ENCODE peak calls at places on chromosomes 3 and 15, in four cellular contexts. K is colonic mucosa, S is sigmoid colon, B is breast epithelium. C is an unnamed sample.

GRCh38 chr3:50122661-50123391 is 32.3 kb upstream of the SEMA3F start:
- DNase-seq in S (peak), K (no peak), B (no peak), C (no peak)

GRCh38 chr3:129718201-129718600 is 111.7 kb upstream of the PLXND1 start:
- DNase-seq in S (no peak), B (no peak), K (no peak), C (no peak)

GRCh38 chr15:81292516-81293001 is 31.4 kb downstream of the STARD5 start:
- DNase-seq in S (no peak), B (no peak), K (no peak), C (no peak)

GRCh38 chr15:65423150-65423976 is 616 bp upstream of the IGDCC4 start:
- DNase-seq in K (no peak), B (no peak), S (peak), C (no peak)

GRCh38 chr3:136659253-136659652 is 92.9 kb downstream of the STAG1 start:
- DNase-seq in S (no peak), B (no peak), K (no peak), C (no peak)

GRCh38 chr3:116083686-116084085 is 361.6 kb downstream of the LSAMP start:
- DNase-seq in K (no peak), S (no peak), B (no peak), C (no peak)

GRCh38 chr3:33980252-33980651 is 181.8 kb downstream of the PDCD6IP start:
- DNase-seq in B (no peak), S (no peak), K (no peak), C (peak)

GRCh38 chr15:34084086-34084485 is 17.6 kb downstream of the EMC7 start:
- DNase-seq in K (peak), B (no peak), S (peak), C (no peak)

GRCh38 chr3:17942856-17943255 is 200.4 kb upstream of the TBC1D5 start:
- DNase-seq in B (no peak), S (no peak), K (no peak), C (no peak)

GRCh38 chr15:99631256-99631655 is 65.5 kb downstream of the MEF2A start:
- DNase-seq in K (no peak), S (no peak), B (no peak), C (no peak)

GRCh38 chr15:66997212-66997611 is 68.2 kb upstream of the SMAD3 start:
- DNase-seq in K (no peak), B (no peak), S (no peak), C (peak)

GRCh38 chr3:33035596-33035995 is 61.4 kb downstream of the GLB1 start:
- DNase-seq in S (no peak), B (no peak), K (no peak), C (no peak)

GRCh38 chr3:53668872-53669271 is 174.5 kb downstream of the CACNA1D start:
- DNase-seq in K (no peak), S (no peak), B (no peak), C (no peak)

GRCh38 chr3:64319391-64319790 is 94.1 kb upstream of the PRICKLE2 start:
- DNase-seq in B (no peak), K (no peak), S (no peak), C (no peak)

GRCh38 chr3:42746455-42747450 is 26.3 kb downstream of the CCDC13 start:
- DNase-seq in K (no peak), S (peak), B (no peak), C (no peak)

GRCh38 chr3:72008226-72008996 is 223.5 kb upstream of the PROK2 start:
- DNase-seq in S (no peak), K (no peak), B (no peak), C (no peak)

GRCh38 chr15:44015555-44015954 is 179.5 kb downstream of the FRMD5 start:
- DNase-seq in K (no peak), S (no peak), B (no peak), C (no peak)

GRCh38 chr15:66433726-66434125 is 47.0 kb downstream of the MAP2K1 start:
- DNase-seq in S (no peak), K (no peak), B (no peak), C (no peak)

GRCh38 chr3:13204177-13204581 is 130.9 kb upstream of the IQSEC1 start:
- DNase-seq in K (no peak), S (no peak), B (no peak), C (no peak)

GRCh38 chr3:163056874-163057497 is 1560.4 kb downstream of the OTOL1 start:
- DNase-seq in K (peak), S (no peak), B (no peak), C (no peak)

GRCh38 chr3:4821331-4821730 is 157.9 kb upstream of the BHLHE40 start:
- DNase-seq in K (no peak), S (no peak), B (peak), C (no peak)

GRCh38 chr3:41164776-41165175 is 34.5 kb upstream of the CTNNB1 start:
- DNase-seq in S (no peak), B (no peak), K (no peak), C (no peak)

GRCh38 chr15:62035256-62035908 is 24.9 kb downstream of the VPS13C start:
- DNase-seq in K (no peak), S (no peak), B (no peak), C (no peak)

GRCh38 chr3:67637255-67637900 is 17.0 kb downstream of the SUCLG2 start:
- DNase-seq in S (no peak), B (no peak), K (no peak), C (no peak)

GRCh38 chr15:92666780-92667179 is 11.2 kb upstream of the FAM174B start:
- DNase-seq in B (no peak), S (peak), K (no peak), C (no peak)

GRCh38 chr15:57220220-57220619 is 156.1 kb upstream of the CGNL1 start:
- DNase-seq in S (no peak), B (no peak), K (no peak), C (no peak)

GRCh38 chr3:136070334-136070733 is 104.8 kb downstream of the PPP2R3A start:
- DNase-seq in B (no peak), S (no peak), K (no peak), C (peak)

GRCh38 chr15:72866086-72866646 is 82.6 kb upstream of the ADPGK start:
- DNase-seq in S (no peak), B (no peak), K (no peak), C (no peak)

GRCh38 chr15:40500584-40501330 is 30.0 kb downstream of the CHST14 start:
- DNase-seq in S (no peak), B (no peak), K (no peak), C (no peak)

DNA sequence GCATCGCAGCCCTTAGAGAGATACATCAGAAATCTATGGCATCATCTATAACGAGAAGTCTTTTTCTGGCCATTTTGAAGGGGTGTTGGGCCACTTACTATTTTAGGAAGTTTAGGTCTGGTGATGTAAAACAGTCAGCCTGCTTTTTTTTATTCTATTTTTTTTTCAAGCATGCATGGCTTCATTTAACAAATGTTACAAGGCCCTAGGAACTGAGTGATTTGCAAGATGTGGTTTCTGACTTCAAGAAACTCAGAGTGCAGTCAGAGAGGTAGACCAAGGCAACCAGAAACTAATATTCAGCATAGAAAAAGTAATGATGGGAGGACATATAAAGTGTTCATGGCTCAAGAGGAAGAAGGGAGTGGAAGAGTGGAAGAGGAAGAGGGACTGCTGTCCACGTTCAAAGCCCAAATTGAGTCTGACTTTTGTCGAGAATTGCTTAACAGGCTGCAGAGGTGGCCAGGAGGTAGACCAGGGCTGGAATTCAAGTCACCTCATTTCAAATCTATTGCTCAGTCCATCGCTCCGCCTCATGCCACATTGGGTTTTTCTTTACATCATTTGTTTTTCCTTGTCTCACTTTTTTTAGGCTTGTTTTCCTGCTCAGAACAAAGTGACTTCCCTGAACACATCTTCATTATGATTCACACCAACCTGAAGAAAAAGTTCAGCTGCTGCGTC is 97.1 kb downstream of the RPL39L start:
- DNase-seq in K (no peak), S (no peak), B (no peak), C (no peak)
- H3K27ac ChIP-seq in K (peak), S (no peak), B (no peak), C (no peak)

GRCh38 chr3:153961498-153961897 is 159.7 kb upstream of the ARHGEF26 start:
- DNase-seq in S (no peak), B (no peak), K (no peak), C (no peak)

GRCh38 chr3:153960701-153961100 is 160.5 kb upstream of the ARHGEF26 start:
- DNase-seq in K (no peak), B (no peak), S (no peak), C (no peak)

GRCh38 chr3:153959321-153959717 is 161.9 kb upstream of the ARHGEF26 start:
- DNase-seq in K (no peak), S (no peak), B (no peak), C (no peak)

GRCh38 chr3:153956621-153957020 is 164.6 kb upstream of the ARHGEF26 start:
- DNase-seq in B (no peak), K (no peak), S (no peak), C (no peak)

GRCh38 chr3:153958635-153959320 is 162.4 kb upstream of the ARHGEF26 start:
- DNase-seq in K (no peak), B (no peak), S (no peak), C (no peak)
- H3K27ac ChIP-seq in K (no peak), B (peak), S (no peak), C (no peak)

GRCh38 chr3:138861755-138862333 is 27.1 kb upstream of the PIK3CB start:
- DNase-seq in B (no peak), S (no peak), K (no peak), C (peak)
- H3K27ac ChIP-seq in B (peak), S (no peak), K (peak), C (peak)

GRCh38 chr3:14418259-14418658 is 15.9 kb downstream of the SLC6A6 start:
- DNase-seq in B (no peak), K (peak), S (no peak), C (no peak)
- H3K27ac ChIP-seq in B (no peak), K (peak), S (no peak), C (no peak)

C was measured in epithelial cell of prostate.